ENCODE peak calls at places on chromosomes 11 and 22, in eight cellular contexts. W is keratinocyte, Z is uterus, N is cardiac muscle cell, T is K562, O is body of pancreas, C is pancreas, Q is A673. B is an unnamed sample. For H3K9me3 and H3K27me3, the result is how much of the 10 kb centered on the place peaks cover.

GRCh38 chr11:76207642-76208378 is 1.5 kb upstream of the WNT11 start:
- DNase-seq in Z (peak), T (peak), C (peak), O (peak), N (peak), Q (peak), W (peak), B (peak)

GRCh38 chr11:78061088-78061920 is 2.4 kb upstream of the THRSP start:
- DNase-seq in Q (no peak), N (no peak), C (peak), O (peak), T (no peak), W (no peak), Z (no peak), B (no peak)

GRCh38 chr22:44569516-44569915 is 71.5 kb upstream of the RTL6 start:
- DNase-seq in C (no peak), T (no peak), O (no peak), Q (no peak), Z (no peak), W (no peak), N (no peak), B (peak)

GRCh38 chr11:56473252-56473651 is at the start of gene OR5M3:
- DNase-seq in O (no peak), T (no peak), Q (no peak), N (no peak), C (no peak), Z (no peak), W (no peak), B (no peak)

GRCh38 chr22:36003972-36004674 is 24.5 kb downstream of the RBFOX2 start:
- DNase-seq in O (no peak), T (no peak), Q (no peak), W (no peak), N (no peak), Z (no peak), C (no peak), B (no peak)

GRCh38 chr11:60872124-60872951 is 5.0 kb downstream of the ZP1 start:
- DNase-seq in Z (peak), Q (no peak), N (peak), W (no peak), O (peak), C (no peak), T (no peak), B (peak)

GRCh38 chr11:78050964-78051831 is 12.5 kb upstream of the THRSP start:
- DNase-seq in Z (no peak), O (no peak), T (peak), C (no peak), N (peak), Q (no peak), W (no peak), B (no peak)

GRCh38 chr11:104907521-104908185 is 9.4 kb upstream of the CASP12 start:
- DNase-seq in T (no peak), W (no peak), Q (no peak), N (no peak), C (no peak), Z (no peak), O (no peak), B (no peak)

GRCh38 chr11:72943664-72944063 is 129.5 kb downstream of the ATG16L2 start:
- DNase-seq in T (no peak), O (no peak), C (no peak), Q (no peak), W (no peak), Z (no peak), N (no peak), B (no peak)

GRCh38 chr22:27859336-27859735 is 57.8 kb upstream of the MN1 start:
- DNase-seq in Z (no peak), O (no peak), Q (no peak), N (no peak), W (no peak), C (no peak), T (no peak), B (no peak)

GRCh38 chr11:36261094-36261493 is 28.1 kb downstream of the COMMD9 start:
- DNase-seq in C (no peak), N (no peak), T (no peak), Z (no peak), W (no peak), O (no peak), Q (no peak), B (no peak)

GRCh38 chr22:22348127-22348814 is 103.7 kb downstream of the VPREB1 start:
- DNase-seq in W (no peak), O (no peak), T (peak), N (no peak), Z (no peak), Q (peak), C (no peak), B (no peak)

GRCh38 chr22:37951305-37951704 is 2.1 kb downstream of the C22orf23 start:
- DNase-seq in T (peak), N (no peak), C (no peak), Z (no peak), W (no peak), Q (peak), O (no peak), B (no peak)

GRCh38 chr11:114061053-114062049 is 1.8 kb downstream of the ZBTB16 start:
- DNase-seq in W (no peak), O (peak), Q (peak), Z (peak), N (peak), C (peak), T (no peak), B (peak)

GRCh38 chr11:121426476-121427454 is 25.3 kb upstream of the SORL1 start:
- DNase-seq in O (peak), C (no peak), Q (no peak), T (peak), Z (no peak), W (no peak), N (no peak), B (peak)

GRCh38 chr11:40302669-40303068 is 1156.8 kb downstream of the LRRC4C start:
- DNase-seq in O (no peak), N (peak), W (no peak), Z (no peak), C (no peak), T (no peak), Q (no peak), B (no peak)

GRCh38 chr11:125389339-125390166 is 106.5 kb downstream of the FEZ1 start:
- DNase-seq in T (no peak), C (no peak), Q (no peak), O (no peak), W (no peak), N (no peak), Z (no peak), B (no peak)

GRCh38 chr11:117945047-117945820 is 16.0 kb upstream of the TMPRSS13 start:
- DNase-seq in O (no peak), N (no peak), T (no peak), C (no peak), Q (no peak), W (no peak), Z (no peak), B (no peak)
- TF ChIP-seq CTCF in O (no peak), N (no peak), T (peak), C (no peak), Q (peak), W (no peak), Z (no peak), B (peak)

GRCh38 chr22:48677168-48677520 is 1150.5 kb downstream of the BRD1 start:
- DNase-seq in C (no peak), T (no peak), N (no peak), W (no peak), O (no peak), Q (no peak), Z (no peak), B (no peak)
- H3K9me3 ChIP-seq in C (under half), T (under half), N (under half), W (under half), O (under half), Q (under half), Z (under half), B (under half)

GRCh38 chr11:45436118-45436517 is 150.0 kb upstream of the SYT13 start:
- DNase-seq in Z (no peak), C (no peak), N (no peak), T (no peak), W (no peak), O (no peak), Q (no peak), B (no peak)
- H3K27me3 ChIP-seq in Z (under half), C (under half), N (under half), T (under half), W (under half), O (under half), Q (under half), B (under half)

GRCh38 chr11:64089027-64089360 is 53.3 kb downstream of the FLRT1 start:
- DNase-seq in C (no peak), Q (no peak), Z (no peak), N (no peak), T (no peak), W (no peak), O (no peak), B (peak)

GRCh38 chr11:64089493-64089892 is 53.8 kb downstream of the FLRT1 start:
- DNase-seq in W (no peak), Z (no peak), T (no peak), O (no peak), C (no peak), Q (no peak), N (no peak), B (peak)

GRCh38 chr11:64089915-64090810 is 54.4 kb downstream of the FLRT1 start:
- DNase-seq in Z (no peak), C (no peak), Q (no peak), W (no peak), N (no peak), T (no peak), O (no peak), B (no peak)

GRCh38 chr11:64086263-64086938 is 50.7 kb downstream of the FLRT1 start:
- DNase-seq in T (no peak), C (no peak), Q (no peak), W (no peak), Z (peak), O (peak), N (peak), B (no peak)

DNA sequence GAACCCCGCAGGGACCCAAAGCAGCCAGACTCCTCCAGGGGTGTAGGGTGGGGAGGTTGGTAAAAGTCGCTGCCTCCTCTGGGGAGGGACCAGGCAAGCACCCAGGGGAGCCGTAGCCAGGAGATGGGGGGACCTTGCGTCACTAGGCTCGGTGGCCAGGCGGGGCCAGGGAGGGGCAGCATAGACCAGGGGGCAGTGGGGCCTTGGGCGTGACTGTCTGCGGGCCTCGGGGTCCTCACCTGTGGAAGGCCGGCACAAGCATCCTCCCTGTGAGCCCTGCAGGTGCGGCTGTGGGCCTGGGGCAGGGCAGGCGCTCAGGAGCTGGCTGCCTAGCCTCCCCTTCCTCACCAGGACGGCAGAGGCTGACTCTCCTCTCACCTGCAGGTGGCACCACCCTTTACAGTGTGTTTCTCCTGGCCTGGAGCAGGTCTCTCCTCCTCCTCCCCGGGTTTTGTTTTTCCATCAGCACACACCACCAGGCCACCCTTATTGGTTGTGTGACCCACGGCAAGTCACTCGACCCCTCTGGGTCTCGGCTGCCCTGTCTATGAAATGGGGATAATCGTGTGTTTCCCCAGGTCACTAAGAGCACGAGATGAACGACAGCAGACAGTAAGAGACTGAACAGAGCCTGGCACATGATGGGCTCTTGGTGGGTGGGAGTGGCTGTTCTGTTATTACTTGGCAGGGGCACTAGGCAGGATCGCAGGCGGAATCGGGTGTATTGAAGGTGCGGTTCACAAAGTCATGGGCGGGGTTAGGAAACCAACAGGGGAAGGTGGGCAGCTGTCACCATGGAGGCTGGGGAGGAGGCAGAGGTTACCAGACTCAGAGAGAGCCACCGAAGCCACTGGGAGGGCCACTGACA is 52.7 kb downstream of the FLRT1 start:
- DNase-seq in T (peak), N (no peak), W (peak), O (no peak), Z (no peak), Q (no peak), C (no peak), B (no peak)
- TF ChIP-seq CTCF in T (peak), N (peak), W (peak), O (peak), Z (no peak), Q (peak), C (no peak), B (peak)

GRCh38 chr22:48555606-48556005 is 1272.1 kb downstream of the BRD1 start:
- DNase-seq in O (no peak), C (peak), N (no peak), W (no peak), Z (no peak), T (no peak), Q (no peak), B (no peak)
- H3K9me3 ChIP-seq in O (under half), C (under half), N (under half), W (under half), Z (under half), T (under half), Q (under half), B (under half)

B was measured in upper lobe of right lung.